ENCODE peak calls at places on chromosome 1, in seven cellular contexts. W, Z, F, A, Q, O and X are unnamed samples. For H3K4me1, the result is how much of the 10 kb centered on the place peaks cover.

GRCh38 chr1:72623299-72623708 is 341.0 kb upstream of the NEGR1 start:
- DNase-seq in W (no peak), Z (no peak), F (no peak), A (peak), Q (peak), O (no peak), X (no peak)

GRCh38 chr1:19307804-19308508 is 4.0 kb downstream of the AKR7A2 start:
- DNase-seq in W (no peak), Z (no peak), F (no peak), A (no peak), Q (no peak), O (no peak), X (peak)

GRCh38 chr1:230289350-230289644 is 136.8 kb downstream of the PGBD5 start:
- DNase-seq in W (no peak), Z (no peak), F (no peak), A (no peak), Q (no peak), O (no peak), X (no peak)

GRCh38 chr1:54309631-54310366 is 96.4 kb downstream of the SSBP3 start:
- DNase-seq in W (no peak), Z (no peak), F (no peak), A (peak), Q (no peak), O (no peak), X (no peak)

GRCh38 chr1:56709269-56709880 is 64.3 kb downstream of the PRKAA2 start:
- DNase-seq in W (no peak), Z (peak), F (peak), A (peak), Q (no peak), O (no peak), X (no peak)

GRCh38 chr1:43315481-43315880 is 14.7 kb downstream of the TIE1 start:
- DNase-seq in W (no peak), Z (no peak), F (no peak), A (no peak), Q (no peak), O (no peak), X (peak)

GRCh38 chr1:24905355-24905978 is 24.6 kb downstream of the RUNX3 start:
- DNase-seq in W (no peak), Z (no peak), F (no peak), A (no peak), Q (no peak), O (peak), X (peak)

GRCh38 chr1:29465755-29466154 is 229.4 kb downstream of the PTPRU start:
- DNase-seq in W (no peak), Z (no peak), F (no peak), A (no peak), Q (no peak), O (no peak), X (no peak)

GRCh38 chr1:109192433-109192832 is 21.3 kb upstream of the SARS1 start:
- DNase-seq in W (no peak), Z (no peak), F (no peak), A (no peak), Q (no peak), O (no peak), X (no peak)

GRCh38 chr1:145846191-145846590 is 761 bp downstream of the NUDT17 start:
- DNase-seq in W (no peak), Z (peak), F (peak), A (peak), Q (no peak), O (no peak), X (no peak)

GRCh38 chr1:184443624-184444023 is 56.8 kb downstream of the C1orf21 start:
- DNase-seq in W (no peak), Z (no peak), F (no peak), A (no peak), Q (no peak), O (no peak), X (no peak)

GRCh38 chr1:14345925-14346550 is 252.4 kb upstream of the KAZN start:
- DNase-seq in W (no peak), Z (no peak), F (no peak), A (no peak), Q (no peak), O (no peak), X (no peak)

GRCh38 chr1:15272009-15272781 is 25.2 kb downstream of the FHAD1 start:
- DNase-seq in W (peak), Z (no peak), F (no peak), A (peak), Q (no peak), O (peak), X (no peak)

GRCh38 chr1:34858901-34859441 is 578 bp downstream of the SMIM12 start:
- DNase-seq in W (no peak), Z (peak), F (peak), A (no peak), Q (no peak), O (no peak), X (no peak)

GRCh38 chr1:117009132-117009531 is 7.6 kb downstream of the CD101 start:
- DNase-seq in W (no peak), Z (peak), F (peak), A (no peak), Q (no peak), O (no peak), X (no peak)

GRCh38 chr1:156259805-156260204 is 11.9 kb upstream of the PAQR6 start:
- DNase-seq in W (no peak), Z (no peak), F (no peak), A (no peak), Q (no peak), O (no peak), X (no peak)

GRCh38 chr1:8625480-8625879 is 192.0 kb downstream of the RERE start:
- DNase-seq in W (no peak), Z (no peak), F (no peak), A (no peak), Q (no peak), O (no peak), X (no peak)

GRCh38 chr1:225466848-225467192 is 39.0 kb upstream of the LBR start:
- DNase-seq in W (no peak), Z (no peak), F (no peak), A (no peak), Q (no peak), O (no peak), X (no peak)

GRCh38 chr1:54556110-54556509 is 8.1 kb downstream of the ACOT11 start:
- DNase-seq in W (no peak), Z (no peak), F (no peak), A (no peak), Q (no peak), O (no peak), X (no peak)

GRCh38 chr1:247332215-247332900 is 691 bp upstream of the ZNF496 start:
- DNase-seq in W (peak), Z (peak), F (peak), A (peak), Q (no peak), O (peak), X (no peak)

GRCh38 chr1:46533179-46533864 is 18.1 kb downstream of the KNCN start:
- DNase-seq in W (peak), Z (peak), F (peak), A (no peak), Q (no peak), O (peak), X (no peak)

GRCh38 chr1:46456411-46456963 is 33.1 kb upstream of the DMBX1 start:
- DNase-seq in W (no peak), Z (no peak), F (no peak), A (no peak), Q (no peak), O (no peak), X (no peak)

GRCh38 chr1:17274186-17275170 is 25.6 kb downstream of the PADI3 start:
- DNase-seq in W (no peak), Z (no peak), F (no peak), A (peak), Q (peak), O (peak), X (no peak)

GRCh38 chr1:222034790-222035189 is 292.9 kb upstream of the DUSP10 start:
- DNase-seq in W (no peak), Z (no peak), F (no peak), A (no peak), Q (no peak), O (no peak), X (no peak)

GRCh38 chr1:154431586-154432373 is 26.6 kb downstream of the IL6R start:
- DNase-seq in W (no peak), Z (no peak), F (no peak), A (no peak), Q (no peak), O (no peak), X (peak)

GRCh38 chr1:154434346-154435075 is 29.4 kb downstream of the IL6R start:
- DNase-seq in W (peak), Z (no peak), F (no peak), A (no peak), Q (no peak), O (no peak), X (no peak)

GRCh38 chr1:154433161-154433681 is 28.1 kb downstream of the IL6R start:
- DNase-seq in W (no peak), Z (no peak), F (no peak), A (no peak), Q (no peak), O (no peak), X (peak)

GRCh38 chr1:154436433-154436832 is 31.3 kb downstream of the IL6R start:
- DNase-seq in W (no peak), Z (no peak), F (no peak), A (no peak), Q (no peak), O (no peak), X (no peak)

GRCh38 chr1:154435801-154436200 is 30.7 kb downstream of the IL6R start:
- DNase-seq in W (no peak), Z (no peak), F (no peak), A (no peak), Q (no peak), O (no peak), X (no peak)
- H3K4me1 ChIP-seq in W (half or more), Z (under half), F (half or more), A (under half), Q (under half), O (half or more), X (under half)

DNA sequence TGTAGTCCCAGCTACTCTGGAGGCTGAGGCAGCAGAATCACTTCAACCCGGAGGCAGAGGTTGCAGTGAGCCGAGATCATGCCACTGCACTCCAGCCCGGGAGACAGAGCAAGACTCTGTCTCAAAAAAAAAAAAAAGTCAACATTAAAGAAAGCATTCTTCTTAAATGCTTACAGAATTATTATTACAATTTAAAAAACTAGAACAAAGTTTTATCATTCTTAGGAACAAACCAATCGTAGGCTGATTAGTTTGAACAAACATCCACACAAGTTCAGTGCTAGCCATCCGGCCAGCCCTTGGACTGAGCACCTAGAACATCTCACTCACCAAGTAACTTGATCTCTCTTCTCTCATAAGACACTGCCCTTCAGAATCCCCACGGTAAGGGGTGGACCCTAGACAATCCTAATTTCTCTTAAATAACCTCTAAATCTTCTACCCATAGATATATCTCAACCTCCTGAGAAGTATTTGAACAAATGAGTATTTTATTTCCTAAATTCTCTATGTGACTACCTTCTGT is 16.0 kb downstream of the JAK1 start:
- DNase-seq in W (no peak), Z (no peak), F (no peak), A (no peak), Q (no peak), O (no peak), X (no peak)
- H3K4me1 ChIP-seq in W (half or more), Z (half or more), F (half or more), A (under half), Q (under half), O (half or more), X (under half)

GRCh38 chr1:214475331-214475730 is 76.1 kb downstream of the PTPN14 start:
- DNase-seq in W (no peak), Z (no peak), F (no peak), A (no peak), Q (no peak), O (no peak), X (no peak)
- H3K4me1 ChIP-seq in W (under half), Z (under half), F (under half), A (under half), Q (under half), O (under half), X (half or more)

GRCh38 chr1:6424000-6424565 is 493 bp upstream of the ESPN start:
- DNase-seq in W (no peak), Z (no peak), F (no peak), A (no peak), Q (no peak), O (no peak), X (peak)

GRCh38 chr1:6423321-6423999 is 1.1 kb upstream of the ESPN start:
- DNase-seq in W (no peak), Z (peak), F (peak), A (no peak), Q (no peak), O (peak), X (peak)

GRCh38 chr1:6425671-6426070 is 1.1 kb downstream of the ESPN start:
- DNase-seq in W (no peak), Z (no peak), F (no peak), A (no peak), Q (no peak), O (no peak), X (peak)

GRCh38 chr1:6426321-6426971 is 1.9 kb downstream of the ESPN start:
- DNase-seq in W (no peak), Z (no peak), F (no peak), A (no peak), Q (no peak), O (no peak), X (peak)

GRCh38 chr1:6424619-6425593 is at the start of gene ESPN:
- DNase-seq in W (no peak), Z (no peak), F (no peak), A (no peak), Q (no peak), O (no peak), X (peak)
- H3K4me1 ChIP-seq in W (under half), Z (under half), F (under half), A (under half), Q (under half), O (under half), X (under half)

DNA sequence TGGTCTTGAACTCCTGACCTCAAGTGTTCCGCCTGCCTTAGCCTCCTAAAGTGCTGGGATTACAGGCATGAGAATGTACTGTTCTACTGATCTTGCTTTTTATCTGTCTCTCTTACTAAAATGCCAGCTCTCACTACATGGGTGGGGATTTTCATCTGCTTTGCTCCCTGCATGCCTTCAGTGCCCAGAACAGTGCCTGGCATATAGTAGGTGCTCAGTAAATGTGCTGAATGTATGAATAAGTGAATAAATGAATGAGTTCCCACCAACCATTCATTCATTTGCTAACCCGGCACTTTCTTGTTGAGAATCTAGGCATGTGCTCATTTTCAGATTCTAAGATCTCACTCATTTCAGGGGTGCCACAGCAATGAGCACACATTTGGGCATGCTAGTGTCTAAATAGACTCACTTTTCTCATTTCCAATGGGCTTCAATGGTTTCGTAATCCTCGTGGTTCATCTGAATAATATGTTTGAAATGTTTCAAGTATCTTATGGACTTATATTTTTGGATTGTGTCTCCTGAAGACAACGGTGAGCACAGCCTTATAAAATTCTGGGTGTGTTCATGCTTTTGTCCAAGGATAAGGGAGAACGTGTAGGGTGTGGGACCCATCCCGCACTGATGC is 7.6 kb downstream of the DHRS3 start:
- DNase-seq in W (no peak), Z (no peak), F (no peak), A (no peak), Q (no peak), O (no peak), X (no peak)
- H3K4me1 ChIP-seq in W (half or more), Z (under half), F (under half), A (under half), Q (under half), O (under half), X (under half)

GRCh38 chr1:2574350-2574749 is 12.2 kb upstream of the PRXL2B start:
- DNase-seq in W (no peak), Z (no peak), F (no peak), A (no peak), Q (no peak), O (no peak), X (no peak)
- H3K4me1 ChIP-seq in W (under half), Z (under half), F (under half), A (under half), Q (under half), O (under half), X (under half)

DNA sequence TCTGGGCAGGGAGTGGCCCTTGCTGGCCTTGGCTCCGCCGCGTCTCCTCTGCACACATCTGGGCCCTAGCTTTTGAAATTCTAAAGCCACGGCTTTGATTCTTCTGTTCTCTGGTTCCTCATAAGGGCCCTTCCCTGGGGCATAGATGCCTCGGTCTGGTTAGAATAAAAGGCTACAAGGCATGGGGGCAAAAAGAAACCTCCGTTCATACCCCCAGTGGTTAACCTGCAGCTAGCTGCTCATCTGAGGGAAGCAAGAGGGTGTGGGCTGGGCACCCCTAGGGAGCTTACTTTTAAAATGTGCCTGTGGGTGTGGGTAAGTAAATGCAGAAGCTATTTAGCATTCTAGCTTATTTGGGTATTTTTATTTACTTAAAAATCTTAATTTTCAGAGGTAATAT is 145.6 kb downstream of the CAMTA1 start:
- DNase-seq in W (no peak), Z (no peak), F (no peak), A (no peak), Q (no peak), O (no peak), X (no peak)
- H3K4me1 ChIP-seq in W (under half), Z (under half), F (under half), A (under half), Q (under half), O (under half), X (under half)

DNA sequence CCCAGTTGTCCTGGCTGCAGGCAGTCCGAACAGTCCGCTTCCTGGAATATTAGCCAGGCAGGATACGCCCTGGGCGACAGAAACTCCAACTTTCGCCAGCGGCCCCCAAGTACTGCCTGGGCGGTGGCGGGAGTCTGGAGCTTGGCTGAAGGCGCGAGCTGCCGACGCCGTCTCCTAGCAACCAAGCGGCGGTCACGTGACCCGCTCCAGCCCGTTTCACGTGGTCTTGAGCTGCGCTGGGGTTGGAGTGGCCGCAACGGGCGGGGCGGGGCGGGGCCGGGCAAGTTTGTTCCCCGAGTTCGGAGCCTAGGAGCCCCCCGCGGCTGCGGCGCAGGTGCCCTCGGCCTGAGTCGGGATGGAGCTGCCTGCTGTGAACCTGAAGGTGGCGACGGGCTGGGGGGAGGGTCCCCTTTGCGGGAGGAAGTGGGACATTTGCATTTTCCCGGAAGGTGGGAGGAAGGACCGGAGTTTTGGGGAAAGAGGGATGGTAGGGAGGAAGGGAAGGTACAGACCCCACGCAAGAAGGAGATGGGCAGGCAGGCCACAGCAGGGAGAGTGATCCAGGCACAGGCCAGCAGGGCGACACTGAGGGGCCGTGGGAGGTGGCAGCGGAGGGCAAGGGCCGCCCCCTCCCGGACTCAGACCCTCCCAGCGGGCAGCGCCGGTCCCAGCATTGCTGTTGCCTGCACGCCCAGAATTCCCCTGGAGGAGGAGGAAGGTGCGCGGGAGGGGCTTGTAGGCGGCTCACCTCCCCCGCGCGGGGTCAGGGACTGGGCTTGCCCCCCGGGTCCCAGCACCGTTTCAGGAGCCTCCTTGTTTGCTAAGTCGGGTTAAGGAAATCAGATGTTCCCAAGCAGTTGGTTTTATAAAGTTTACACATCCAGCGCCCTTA is at the start of gene AGTRAP:
- DNase-seq in W (peak), Z (peak), F (peak), A (peak), Q (no peak), O (peak), X (peak)
- H3K4me1 ChIP-seq in W (half or more), Z (under half), F (half or more), A (under half), Q (under half), O (half or more), X (under half)